ENCODE peak calls at places on chromosomes 2 and 18, in nine cellular contexts. One of them, this sample, is unnamed.

GRCh38 chr2:2828774-2829368 is 497.8 kb upstream of the MYT1L start:
- DNase-seq in HFF-Myc: no peak
- DNase-seq in left lung: no peak
- DNase-seq in heart left ventricle: peak; percentile 23
- DNase-seq in Peyer's patch: peak; percentile 44
- DNase-seq in fibroblast of mammary gland: no peak
- DNase-seq in fibroblast of the aortic adventitia: no peak
- DNase-seq in PC-3: no peak
- DNase-seq in tibial artery: no peak
- DNase-seq in this sample: no peak

GRCh38 chr2:37825586-37825985 is 99.5 kb upstream of the RMDN2 start:
- DNase-seq in HFF-Myc: no peak
- DNase-seq in left lung: no peak
- DNase-seq in heart left ventricle: no peak
- DNase-seq in Peyer's patch: no peak
- DNase-seq in fibroblast of mammary gland: no peak
- DNase-seq in fibroblast of the aortic adventitia: no peak
- DNase-seq in PC-3: no peak
- DNase-seq in tibial artery: no peak
- DNase-seq in this sample: no peak

GRCh38 chr2:216742411-216742810 is 47.1 kb upstream of the IGFBP5 start:
- DNase-seq in HFF-Myc: no peak
- DNase-seq in left lung: no peak
- DNase-seq in heart left ventricle: no peak
- DNase-seq in Peyer's patch: no peak
- DNase-seq in fibroblast of mammary gland: peak; percentile 81
- DNase-seq in fibroblast of the aortic adventitia: no peak
- DNase-seq in PC-3: no peak
- DNase-seq in tibial artery: peak; percentile 58
- DNase-seq in this sample: no peak

GRCh38 chr2:234203135-234203984 is 152.9 kb downstream of the SPP2 start:
- DNase-seq in HFF-Myc: peak; percentile 81
- DNase-seq in left lung: no peak
- DNase-seq in heart left ventricle: no peak
- DNase-seq in Peyer's patch: no peak
- DNase-seq in fibroblast of mammary gland: peak; percentile 98
- DNase-seq in fibroblast of the aortic adventitia: peak; percentile 96
- DNase-seq in PC-3: peak; percentile 97
- DNase-seq in tibial artery: no peak
- DNase-seq in this sample: peak; percentile 94

GRCh38 chr2:120994301-120994700 is 258.6 kb downstream of the GLI2 start:
- DNase-seq in HFF-Myc: no peak
- DNase-seq in left lung: no peak
- DNase-seq in heart left ventricle: no peak
- DNase-seq in Peyer's patch: no peak
- DNase-seq in fibroblast of mammary gland: no peak
- DNase-seq in fibroblast of the aortic adventitia: no peak
- DNase-seq in PC-3: no peak
- DNase-seq in tibial artery: peak; percentile 15
- DNase-seq in this sample: no peak

GRCh38 chr18:6521804-6522418 is 107.2 kb upstream of the L3MBTL4 start:
- DNase-seq in HFF-Myc: peak; percentile 25
- DNase-seq in left lung: no peak
- DNase-seq in heart left ventricle: no peak
- DNase-seq in Peyer's patch: no peak
- DNase-seq in fibroblast of mammary gland: peak; percentile 63
- DNase-seq in fibroblast of the aortic adventitia: peak; percentile 40
- DNase-seq in PC-3: peak; percentile 85
- DNase-seq in tibial artery: no peak
- DNase-seq in this sample: peak; percentile 2

GRCh38 chr18:65592419-65592818 is 158.4 kb upstream of the CDH7 start:
- DNase-seq in HFF-Myc: no peak
- DNase-seq in left lung: no peak
- DNase-seq in heart left ventricle: no peak
- DNase-seq in Peyer's patch: no peak
- DNase-seq in fibroblast of mammary gland: no peak
- DNase-seq in fibroblast of the aortic adventitia: no peak
- DNase-seq in PC-3: peak; percentile 35
- DNase-seq in tibial artery: no peak
- DNase-seq in this sample: no peak

GRCh38 chr18:22182884-22183610 is 13.7 kb downstream of the GATA6 start:
- DNase-seq in HFF-Myc: no peak
- DNase-seq in left lung: no peak
- DNase-seq in heart left ventricle: no peak
- DNase-seq in Peyer's patch: no peak
- DNase-seq in fibroblast of mammary gland: no peak
- DNase-seq in fibroblast of the aortic adventitia: peak; percentile 61
- DNase-seq in PC-3: peak; percentile 52
- DNase-seq in tibial artery: no peak
- DNase-seq in this sample: no peak

GRCh38 chr18:5943514-5943913 is 48.2 kb upstream of the TMEM200C start:
- DNase-seq in HFF-Myc: no peak
- DNase-seq in left lung: no peak
- DNase-seq in heart left ventricle: no peak
- DNase-seq in Peyer's patch: no peak
- DNase-seq in fibroblast of mammary gland: no peak
- DNase-seq in fibroblast of the aortic adventitia: peak; percentile 17
- DNase-seq in PC-3: no peak
- DNase-seq in tibial artery: no peak
- DNase-seq in this sample: no peak

GRCh38 chr2:238895901-238896600 is 48.2 kb downstream of the TWIST2 start:
- DNase-seq in HFF-Myc: peak; percentile 88
- DNase-seq in left lung: no peak
- DNase-seq in heart left ventricle: peak; percentile 40
- DNase-seq in Peyer's patch: no peak
- DNase-seq in fibroblast of mammary gland: peak; percentile 95
- DNase-seq in fibroblast of the aortic adventitia: peak; percentile 95
- DNase-seq in PC-3: no peak
- DNase-seq in tibial artery: peak; percentile 82
- DNase-seq in this sample: peak; percentile 23

GRCh38 chr2:479031-479430 is 191.1 kb upstream of the ALKAL2 start:
- DNase-seq in HFF-Myc: no peak
- DNase-seq in left lung: no peak
- DNase-seq in heart left ventricle: no peak
- DNase-seq in Peyer's patch: no peak
- DNase-seq in fibroblast of mammary gland: no peak
- DNase-seq in fibroblast of the aortic adventitia: no peak
- DNase-seq in PC-3: no peak
- DNase-seq in tibial artery: no peak
- DNase-seq in this sample: no peak
- H3K4me3 ChIP-seq in HFF-Myc: no peak overlapping the region
- H3K4me3 ChIP-seq in left lung: no peak overlapping the region
- H3K4me3 ChIP-seq in heart left ventricle: no peak overlapping the region
- H3K4me3 ChIP-seq in Peyer's patch: no peak overlapping the region
- H3K4me3 ChIP-seq in fibroblast of mammary gland: no peak overlapping the region
- H3K4me3 ChIP-seq in fibroblast of the aortic adventitia: no peak overlapping the region
- H3K4me3 ChIP-seq in PC-3: no peak overlapping the region
- H3K4me3 ChIP-seq in tibial artery: no peak overlapping the region
- H3K4me3 ChIP-seq in this sample: peak overlapping the region; percentile 54

DNA sequence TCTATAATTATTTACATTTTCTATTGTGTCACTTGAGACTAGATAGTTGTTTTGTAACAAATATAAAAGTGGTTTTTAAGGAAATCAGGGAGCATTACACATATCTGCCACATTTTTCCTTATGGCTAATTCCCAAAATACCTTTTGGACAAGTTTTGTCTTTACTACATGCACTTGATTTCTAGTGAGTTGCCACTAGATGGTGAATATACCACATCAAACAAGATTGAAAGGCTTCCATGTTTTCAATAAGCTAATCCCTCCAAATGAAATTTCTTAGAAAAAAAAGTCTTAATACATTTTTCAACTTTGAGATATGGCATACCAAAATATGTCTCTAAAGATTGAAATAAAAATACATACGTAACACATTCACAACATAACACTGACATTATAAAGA is 9.1 kb upstream of the HIBCH start:
- DNase-seq in HFF-Myc: no peak
- DNase-seq in left lung: no peak
- DNase-seq in heart left ventricle: no peak
- DNase-seq in Peyer's patch: no peak
- DNase-seq in fibroblast of mammary gland: peak; percentile 38
- DNase-seq in fibroblast of the aortic adventitia: peak; percentile 42
- DNase-seq in PC-3: peak; percentile 22
- DNase-seq in tibial artery: no peak
- DNase-seq in this sample: no peak
- TF ChIP-seq CTCF in HFF-Myc: no peak
- TF ChIP-seq CTCF in left lung: no peak
- TF ChIP-seq CTCF in heart left ventricle: peak; percentile 38
- TF ChIP-seq CTCF in Peyer's patch: no peak
- TF ChIP-seq CTCF in fibroblast of mammary gland: no peak
- TF ChIP-seq CTCF in fibroblast of the aortic adventitia: peak; percentile 21
- TF ChIP-seq CTCF in PC-3: peak; percentile 51
- TF ChIP-seq CTCF in tibial artery: no peak
- TF ChIP-seq CTCF in this sample: peak; percentile 51

GRCh38 chr2:102005449-102005848 is 13.7 kb downstream of the IL1R2 start:
- DNase-seq in HFF-Myc: no peak
- DNase-seq in left lung: no peak
- DNase-seq in heart left ventricle: no peak
- DNase-seq in Peyer's patch: no peak
- DNase-seq in fibroblast of mammary gland: no peak
- DNase-seq in fibroblast of the aortic adventitia: no peak
- DNase-seq in PC-3: no peak
- DNase-seq in tibial artery: no peak
- DNase-seq in this sample: no peak

GRCh38 chr2:102008490-102008889 is 16.7 kb downstream of the IL1R2 start:
- DNase-seq in HFF-Myc: no peak
- DNase-seq in left lung: no peak
- DNase-seq in heart left ventricle: no peak
- DNase-seq in Peyer's patch: no peak
- DNase-seq in fibroblast of mammary gland: no peak
- DNase-seq in fibroblast of the aortic adventitia: no peak
- DNase-seq in PC-3: no peak
- DNase-seq in tibial artery: no peak
- DNase-seq in this sample: no peak

GRCh38 chr2:102006886-102007278 is 15.1 kb downstream of the IL1R2 start:
- DNase-seq in HFF-Myc: no peak
- DNase-seq in left lung: no peak
- DNase-seq in heart left ventricle: no peak
- DNase-seq in Peyer's patch: no peak
- DNase-seq in fibroblast of mammary gland: no peak
- DNase-seq in fibroblast of the aortic adventitia: no peak
- DNase-seq in PC-3: no peak
- DNase-seq in tibial artery: no peak
- DNase-seq in this sample: no peak

GRCh38 chr2:102004588-102004987 is 12.8 kb downstream of the IL1R2 start:
- DNase-seq in HFF-Myc: no peak
- DNase-seq in left lung: no peak
- DNase-seq in heart left ventricle: no peak
- DNase-seq in Peyer's patch: no peak
- DNase-seq in fibroblast of mammary gland: no peak
- DNase-seq in fibroblast of the aortic adventitia: peak; percentile 25
- DNase-seq in PC-3: no peak
- DNase-seq in tibial artery: no peak
- DNase-seq in this sample: no peak

GRCh38 chr2:102005989-102006885 is 14.5 kb downstream of the IL1R2 start:
- DNase-seq in HFF-Myc: no peak
- DNase-seq in left lung: no peak
- DNase-seq in heart left ventricle: no peak
- DNase-seq in Peyer's patch: no peak
- DNase-seq in fibroblast of mammary gland: peak; percentile 77
- DNase-seq in fibroblast of the aortic adventitia: peak; percentile 72
- DNase-seq in PC-3: peak; percentile 63
- DNase-seq in tibial artery: no peak
- DNase-seq in this sample: no peak
- H3K4me3 ChIP-seq in HFF-Myc: no peak overlapping the region
- H3K4me3 ChIP-seq in left lung: no peak overlapping the region
- H3K4me3 ChIP-seq in heart left ventricle: no peak overlapping the region
- H3K4me3 ChIP-seq in Peyer's patch: no peak overlapping the region
- H3K4me3 ChIP-seq in fibroblast of mammary gland: no peak overlapping the region
- H3K4me3 ChIP-seq in fibroblast of the aortic adventitia: no peak overlapping the region
- H3K4me3 ChIP-seq in PC-3: no peak overlapping the region
- H3K4me3 ChIP-seq in tibial artery: no peak overlapping the region
- H3K4me3 ChIP-seq in this sample: no peak overlapping the region

GRCh38 chr18:28526196-28526595 is 349.3 kb upstream of the CDH2 start:
- DNase-seq in HFF-Myc: no peak
- DNase-seq in left lung: no peak
- DNase-seq in heart left ventricle: no peak
- DNase-seq in Peyer's patch: no peak
- DNase-seq in fibroblast of mammary gland: no peak
- DNase-seq in fibroblast of the aortic adventitia: no peak
- DNase-seq in PC-3: no peak
- DNase-seq in tibial artery: no peak
- DNase-seq in this sample: no peak

GRCh38 chr18:28529644-28530043 is 352.7 kb upstream of the CDH2 start:
- DNase-seq in HFF-Myc: no peak
- DNase-seq in left lung: no peak
- DNase-seq in heart left ventricle: no peak
- DNase-seq in Peyer's patch: no peak
- DNase-seq in fibroblast of mammary gland: no peak
- DNase-seq in fibroblast of the aortic adventitia: no peak
- DNase-seq in PC-3: no peak
- DNase-seq in tibial artery: no peak
- DNase-seq in this sample: no peak

GRCh38 chr18:28522250-28522649 is 345.3 kb upstream of the CDH2 start:
- DNase-seq in HFF-Myc: no peak
- DNase-seq in left lung: no peak
- DNase-seq in heart left ventricle: no peak
- DNase-seq in Peyer's patch: no peak
- DNase-seq in fibroblast of mammary gland: no peak
- DNase-seq in fibroblast of the aortic adventitia: no peak
- DNase-seq in PC-3: no peak
- DNase-seq in tibial artery: no peak
- DNase-seq in this sample: no peak

DNA sequence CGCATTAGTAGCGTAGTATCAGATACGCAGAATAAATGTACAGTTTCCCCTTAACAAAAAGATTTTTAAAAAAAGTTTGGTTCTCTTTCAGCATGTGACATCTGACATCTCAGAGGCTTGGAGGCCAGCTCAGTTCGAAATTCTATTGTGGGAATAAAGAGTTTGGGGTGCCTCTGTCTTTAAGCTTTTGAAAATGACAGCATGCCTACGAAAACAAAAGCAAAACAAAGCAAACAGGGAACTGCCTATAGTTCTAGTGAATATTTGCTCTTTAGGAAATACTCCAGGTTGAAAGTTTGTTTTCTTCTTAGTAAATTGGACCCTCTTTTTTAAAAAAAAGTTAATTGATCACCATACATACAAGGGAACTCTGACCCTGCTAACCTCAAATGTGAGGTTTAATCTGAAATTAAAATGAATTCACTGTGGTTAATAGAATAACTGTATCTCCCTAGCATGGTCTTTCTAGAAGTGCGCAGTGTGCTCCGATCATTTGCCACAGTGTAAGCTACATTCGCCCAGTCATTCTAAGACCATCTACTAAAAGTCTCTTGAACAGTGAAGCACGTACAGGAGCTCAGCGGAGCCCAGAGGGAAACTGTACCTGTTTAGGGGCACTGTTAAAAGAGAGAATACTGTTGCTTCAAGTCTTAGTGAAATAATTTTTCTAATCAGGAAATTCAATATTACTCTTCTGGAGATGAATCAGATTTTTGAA is 347.0 kb upstream of the CDH2 start:
- DNase-seq in HFF-Myc: no peak
- DNase-seq in left lung: no peak
- DNase-seq in heart left ventricle: no peak
- DNase-seq in Peyer's patch: no peak
- DNase-seq in fibroblast of mammary gland: no peak
- DNase-seq in fibroblast of the aortic adventitia: no peak
- DNase-seq in PC-3: no peak
- DNase-seq in tibial artery: no peak
- DNase-seq in this sample: no peak
- TF ChIP-seq CTCF in HFF-Myc: no peak
- TF ChIP-seq CTCF in left lung: no peak
- TF ChIP-seq CTCF in heart left ventricle: no peak
- TF ChIP-seq CTCF in Peyer's patch: no peak
- TF ChIP-seq CTCF in fibroblast of mammary gland: no peak
- TF ChIP-seq CTCF in fibroblast of the aortic adventitia: no peak
- TF ChIP-seq CTCF in PC-3: no peak
- TF ChIP-seq CTCF in tibial artery: no peak
- TF ChIP-seq CTCF in this sample: no peak

This sample was measured in epithelial cell of proximal tubule.